ENCODE peak calls at places on chromosomes 2 and 18, in nine cellular contexts. M, O, Q, T, X, S, F, D and V are unnamed samples.

GRCh38 chr2:25692143-25692542 is 18.8 kb upstream of the DTNB start:
- DNase-seq in F (no peak), D (no peak), O (no peak), S (no peak), M (no peak), T (no peak), X (no peak), Q (no peak), V (peak)

GRCh38 chr2:32522770-32523169 is 105.1 kb upstream of the TTC27 start:
- DNase-seq in D (no peak), T (no peak), F (peak), Q (no peak), X (no peak), M (no peak), S (no peak), O (no peak), V (no peak)

GRCh38 chr18:24054130-24054529 is 39.6 kb downstream of the TTC39C start:
- DNase-seq in T (no peak), D (no peak), S (no peak), M (no peak), Q (no peak), F (peak), X (no peak), O (no peak), V (peak)

GRCh38 chr2:25379535-25379934 is 37.8 kb upstream of the DNMT3A start:
- DNase-seq in M (no peak), T (no peak), X (no peak), O (peak), D (no peak), S (no peak), F (no peak), Q (no peak), V (no peak)

GRCh38 chr2:73980566-73980965 is 4.1 kb upstream of the TET3 start:
- DNase-seq in M (no peak), D (no peak), T (no peak), O (no peak), S (no peak), Q (no peak), X (no peak), F (no peak), V (no peak)

GRCh38 chr2:45913539-45913938 is 262.1 kb downstream of the PRKCE start:
- DNase-seq in F (no peak), D (no peak), T (no peak), O (no peak), Q (no peak), S (no peak), M (no peak), X (no peak), V (no peak)

GRCh38 chr2:235390108-235390815 is 103.6 kb upstream of the AGAP1 start:
- DNase-seq in S (peak), T (no peak), X (no peak), O (peak), F (peak), M (no peak), D (peak), Q (no peak), V (peak)

GRCh38 chr18:57436193-57436964 is 1.2 kb downstream of the ONECUT2 start:
- DNase-seq in S (no peak), D (no peak), M (no peak), T (no peak), F (no peak), O (peak), Q (peak), X (no peak), V (no peak)

GRCh38 chr2:64727013-64727767 is 73.5 kb upstream of the SERTAD2 start:
- DNase-seq in F (no peak), X (no peak), D (no peak), M (no peak), S (no peak), T (no peak), O (no peak), Q (no peak), V (no peak)

GRCh38 chr2:44186800-44187199 is 18.1 kb downstream of the PPM1B start:
- DNase-seq in X (no peak), O (no peak), M (no peak), Q (no peak), S (no peak), T (no peak), F (no peak), D (no peak), V (no peak)

GRCh38 chr2:240953426-240954425 is 44.7 kb upstream of the SNED1 start:
- DNase-seq in D (no peak), Q (no peak), X (no peak), O (peak), F (no peak), S (peak), M (no peak), T (no peak), V (no peak)

GRCh38 chr2:125169022-125169763 is 1144.1 kb downstream of the CNTNAP5 start:
- DNase-seq in D (no peak), F (no peak), Q (no peak), O (no peak), X (no peak), M (no peak), S (no peak), T (no peak), V (no peak)

GRCh38 chr2:67322361-67323001 is 74.7 kb upstream of the ETAA1 start:
- DNase-seq in M (peak), D (no peak), X (peak), F (peak), T (no peak), S (peak), Q (peak), O (no peak), V (peak)

GRCh38 chr18:12943200-12943599 is 4.6 kb upstream of the SEH1L start:
- DNase-seq in S (no peak), D (no peak), M (no peak), O (no peak), Q (no peak), F (no peak), X (no peak), T (no peak), V (no peak)

GRCh38 chr2:228848638-228849037 is 422.4 kb downstream of the PID1 start:
- DNase-seq in M (no peak), X (no peak), O (no peak), S (no peak), T (no peak), Q (no peak), D (no peak), F (no peak), V (no peak)

GRCh38 chr2:124325667-124326425 is 300.8 kb downstream of the CNTNAP5 start:
- DNase-seq in D (no peak), F (no peak), O (no peak), X (no peak), Q (no peak), M (no peak), T (no peak), S (no peak), V (no peak)

GRCh38 chr2:232363784-232364615 is 14.6 kb upstream of the ALPP start:
- DNase-seq in O (no peak), Q (no peak), S (peak), M (no peak), T (no peak), X (no peak), F (no peak), D (no peak), V (no peak)

GRCh38 chr2:55425449-55425848 is 5.8 kb upstream of the CCDC88A start:
- DNase-seq in D (no peak), M (no peak), T (no peak), Q (no peak), F (peak), S (peak), X (no peak), O (no peak), V (peak)

GRCh38 chr2:203690110-203691047 is 16.1 kb upstream of the CD28 start:
- DNase-seq in T (no peak), M (no peak), X (no peak), Q (no peak), O (no peak), D (no peak), F (no peak), S (no peak), V (no peak)